ENCODE peak calls at places on chromosome 22, in four cellular contexts. G, L, U and Y are unnamed samples.

GRCh38 chr22:48493733-48494132 is 1333.9 kb downstream of the BRD1 start:
- DNase-seq in G (no peak), L (no peak), U (no peak), Y (no peak)

GRCh38 chr22:27456696-27457503 is 344.7 kb downstream of the MN1 start:
- DNase-seq in G (no peak), L (peak; percentile 99), U (no peak), Y (no peak)

GRCh38 chr22:38864361-38865191 is 7.4 kb downstream of the CBX6 start:
- DNase-seq in G (no peak), L (no peak), U (no peak), Y (no peak)

GRCh38 chr22:35838849-35839646 is 121.4 kb downstream of the APOL5 start:
- DNase-seq in G (no peak), L (peak; percentile 84), U (peak; percentile 38), Y (no peak)

GRCh38 chr22:46652081-46652929 is 32.1 kb downstream of the GRAMD4 start:
- DNase-seq in G (no peak), L (peak; percentile 44), U (no peak), Y (no peak)

GRCh38 chr22:22229683-22230420 is 14.7 kb upstream of the VPREB1 start:
- DNase-seq in G (no peak), L (no peak), U (no peak), Y (no peak)

GRCh38 chr22:37662039-37662438 is 3.5 kb downstream of the PDXP start:
- DNase-seq in G (no peak), L (no peak), U (no peak), Y (no peak)

GRCh38 chr22:43241138-43241597 is 54.2 kb upstream of the TTLL12 start:
- DNase-seq in G (no peak), L (no peak), U (no peak), Y (no peak)

GRCh38 chr22:47836957-47837356 is 1074.5 kb downstream of the TBC1D22A start:
- DNase-seq in G (no peak), L (peak; percentile 1), U (no peak), Y (no peak)

GRCh38 chr22:35839811-35840739 is 122.4 kb downstream of the APOL5 start:
- DNase-seq in G (peak; percentile 89), L (peak; percentile 98), U (peak; percentile 89), Y (peak; percentile 76)

GRCh38 chr22:27842994-27843431 is 41.5 kb upstream of the MN1 start:
- DNase-seq in G (no peak), L (no peak), U (no peak), Y (no peak)

GRCh38 chr22:49305215-49305965 is 522.3 kb downstream of the BRD1 start:
- DNase-seq in G (peak; percentile 60), L (no peak), U (peak; percentile 11), Y (peak; percentile 91)

GRCh38 chr22:46604306-46604690 is 15.9 kb upstream of the GRAMD4 start:
- DNase-seq in G (no peak), L (peak; percentile 31), U (no peak), Y (no peak)

GRCh38 chr22:42800731-42801536 is 56.1 kb downstream of the ARFGAP3 start:
- DNase-seq in G (no peak), L (no peak), U (peak; percentile 47), Y (no peak)

GRCh38 chr22:48154169-48154942 is 1391.9 kb downstream of the TBC1D22A start:
- DNase-seq in G (no peak), L (no peak), U (no peak), Y (no peak)

GRCh38 chr22:45007247-45007945 is 2.4 kb downstream of the PHF21B start:
- DNase-seq in G (no peak), L (peak; percentile 26), U (no peak), Y (peak; percentile 88)

GRCh38 chr22:46079861-46080821 is 70.2 kb upstream of the PPARA start:
- DNase-seq in G (peak; percentile 89), L (peak; percentile 94), U (peak; percentile 23), Y (no peak)

GRCh38 chr22:39254789-39255298 is 10.1 kb upstream of the PDGFB start:
- DNase-seq in G (no peak), L (peak; percentile 80), U (no peak), Y (no peak)

GRCh38 chr22:45129703-45130524 is 33.8 kb upstream of the NUP50 start:
- DNase-seq in G (no peak), L (no peak), U (no peak), Y (no peak)

GRCh38 chr22:41367039-41367679 is 14.6 kb upstream of the TEF start:
- DNase-seq in G (peak; percentile 94), L (peak; percentile 91), U (peak; percentile 81), Y (peak; percentile 87)

GRCh38 chr22:30262917-30263741 is 3.5 kb downstream of the OSM start:
- DNase-seq in G (peak; percentile 70), L (peak; percentile 72), U (peak; percentile 52), Y (peak; percentile 87)

GRCh38 chr22:22753526-22754267 is 109.3 kb downstream of the GGTLC2 start:
- DNase-seq in G (no peak), L (peak; percentile 55), U (peak; percentile 21), Y (no peak)

GRCh38 chr22:41468381-41469217 is at the start of the genes ACO2 and PHF5A:
- DNase-seq in G (peak; percentile 98), L (peak; percentile 99), U (peak; percentile 96), Y (peak; percentile 97)

GRCh38 chr22:30015229-30015797 is 65.0 kb upstream of the HORMAD2 start:
- DNase-seq in G (no peak), L (peak; percentile 56), U (no peak), Y (no peak)

GRCh38 chr22:19674129-19674928 is 40.0 kb upstream of the SEPTIN5 start:
- DNase-seq in G (no peak), L (no peak), U (no peak), Y (peak; percentile 18)

GRCh38 chr22:27405672-27406388 is 395.7 kb downstream of the MN1 start:
- DNase-seq in G (no peak), L (peak; percentile 69), U (no peak), Y (no peak)

GRCh38 chr22:47570300-47570685 is 807.8 kb downstream of the TBC1D22A start:
- DNase-seq in G (no peak), L (no peak), U (no peak), Y (peak; percentile 22)

GRCh38 chr22:19787849-19788141 is 27.2 kb downstream of the TBX1 start:
- DNase-seq in G (no peak), L (no peak), U (no peak), Y (no peak)

GRCh38 chr22:45268958-45269844 is 15.5 kb upstream of the UPK3A start:
- DNase-seq in G (peak; percentile 79), L (peak; percentile 59), U (peak; percentile 65), Y (peak; percentile 95)

GRCh38 chr22:32050678-32051515 is 7.8 kb downstream of the SLC5A1 start:
- DNase-seq in G (peak; percentile 67), L (peak; percentile 92), U (no peak), Y (no peak)

GRCh38 chr22:23386245-23386631 is 193.9 kb downstream of the IGLL1 start:
- DNase-seq in G (no peak), L (peak; percentile 2), U (no peak), Y (no peak)

GRCh38 chr22:28154856-28155255 is 235.8 kb upstream of the PITPNB start:
- DNase-seq in G (no peak), L (no peak), U (no peak), Y (no peak)

GRCh38 chr22:27853404-27853803 is 51.8 kb upstream of the MN1 start:
- DNase-seq in G (no peak), L (peak; percentile 49), U (no peak), Y (no peak)

GRCh38 chr22:23364389-23364788 is 184.1 kb downstream of the BCR start:
- DNase-seq in G (no peak), L (no peak), U (no peak), Y (peak; percentile 11)

GRCh38 chr22:49637255-49637760 is 190.4 kb downstream of the BRD1 start:
- DNase-seq in G (no peak), L (no peak), U (no peak), Y (no peak)

GRCh38 chr22:50621948-50622722 is 5.8 kb downstream of the ARSA start:
- DNase-seq in G (no peak), L (no peak), U (no peak), Y (no peak)

GRCh38 chr22:36934940-36935610 is 21.6 kb downstream of the CSF2RB start:
- DNase-seq in G (no peak), L (no peak), U (no peak), Y (no peak)

GRCh38 chr22:29799217-29799680 is 32.1 kb downstream of the UQCR10 start:
- DNase-seq in G (peak; percentile 96), L (peak; percentile 97), U (no peak), Y (no peak)

GRCh38 chr22:38754247-38755154 is 1.3 kb downstream of the SUN2 start:
- DNase-seq in G (peak; percentile 93), L (peak; percentile 56), U (no peak), Y (no peak)